ENCODE peak calls at places on chromosome 15, in six cellular contexts. K is A549, F is GM12878, Z is K562, U is H1, W is HepG2. H is an unnamed sample.

GRCh38 chr15:57301307-57301706 is 75.0 kb upstream of the CGNL1 start:
- DNase-seq in F (no peak), Z (no peak), W (no peak), K (no peak), U (peak), H (no peak)

GRCh38 chr15:63473749-63473998 is 30.7 kb upstream of the USP3 start:
- DNase-seq in Z (no peak), W (no peak), K (no peak), F (no peak), U (no peak), H (no peak)

GRCh38 chr15:101578443-101578894 is 73.7 kb downstream of the TM2D3 start:
- DNase-seq in W (peak), F (no peak), K (peak), Z (peak), U (peak), H (peak)

GRCh38 chr15:38603271-38603670 is 38.7 kb upstream of the RASGRP1 start:
- DNase-seq in U (no peak), F (no peak), W (no peak), Z (peak), K (no peak), H (no peak)

GRCh38 chr15:74432271-74432967 is 1.3 kb downstream of the SEMA7A start:
- DNase-seq in Z (no peak), F (no peak), W (no peak), U (no peak), K (no peak), H (no peak)

GRCh38 chr15:81311834-81312459 is 12.0 kb downstream of the STARD5 start:
- DNase-seq in W (no peak), K (no peak), U (no peak), F (no peak), Z (no peak), H (no peak)

GRCh38 chr15:27486036-27486435 is 515.1 kb downstream of the GABRG3 start:
- DNase-seq in F (no peak), W (no peak), Z (no peak), U (no peak), K (no peak), H (no peak)

GRCh38 chr15:67833504-67834248 is 6.2 kb downstream of the RNU6-1 start:
- DNase-seq in F (no peak), Z (peak), K (peak), W (peak), U (peak), H (peak)

GRCh38 chr15:50906954-50907865 is 1.3 kb upstream of the AP4E1 start:
- DNase-seq in F (peak), W (peak), Z (peak), K (no peak), U (no peak), H (peak)

GRCh38 chr15:93217343-93217742 is 128.3 kb upstream of the RGMA start:
- DNase-seq in F (no peak), W (no peak), Z (no peak), U (peak), K (no peak), H (no peak)

GRCh38 chr15:23642413-23643044 is 5.1 kb downstream of the MAGEL2 start:
- DNase-seq in U (peak), W (peak), F (no peak), Z (peak), K (peak), H (peak)

GRCh38 chr15:72934006-72934405 is 118.3 kb upstream of the NEO1 start:
- DNase-seq in K (no peak), F (no peak), Z (no peak), U (no peak), W (no peak), H (no peak)

GRCh38 chr15:58475573-58476524 is 44.1 kb downstream of the LIPC start:
- DNase-seq in U (no peak), W (peak), K (no peak), Z (no peak), F (no peak), H (no peak)

GRCh38 chr15:63166219-63166618 is 8.9 kb upstream of the RPS27L start:
- DNase-seq in F (no peak), K (no peak), Z (peak), W (no peak), U (peak), H (no peak)

GRCh38 chr15:63080638-63081250 is 38.2 kb downstream of the TPM1 start:
- DNase-seq in K (no peak), F (no peak), W (no peak), U (no peak), Z (no peak), H (no peak)

GRCh38 chr15:42137461-42138261 is 18.8 kb downstream of the PLA2G4F start:
- DNase-seq in Z (peak), U (peak), W (peak), K (peak), F (no peak), H (peak)

GRCh38 chr15:98537516-98538060 is 110.8 kb upstream of the IGF1R start:
- DNase-seq in K (no peak), Z (no peak), U (no peak), F (no peak), W (no peak), H (no peak)

GRCh38 chr15:69855601-69856000 is 242.1 kb downstream of the TLE3 start:
- DNase-seq in K (no peak), Z (no peak), U (no peak), F (no peak), W (no peak), H (peak)

GRCh38 chr15:51267714-51268105 is 70.7 kb downstream of the CYP19A1 start:
- DNase-seq in U (peak), K (peak), W (no peak), F (no peak), Z (no peak), H (peak)

GRCh38 chr15:66766282-66767228 is 64.5 kb downstream of the SMAD6 start:
- DNase-seq in W (no peak), F (no peak), U (no peak), K (peak), Z (no peak), H (no peak)

GRCh38 chr15:95032181-95032580 is 800.8 kb downstream of the MCTP2 start:
- DNase-seq in W (no peak), K (no peak), Z (no peak), F (no peak), U (no peak), H (no peak)

GRCh38 chr15:91922701-91923279 is 69.3 kb downstream of the SLCO3A1 start:
- DNase-seq in U (no peak), F (no peak), W (no peak), Z (no peak), K (no peak), H (no peak)

GRCh38 chr15:73753250-73754130 is at the start of gene INSYN1:
- DNase-seq in F (no peak), U (peak), W (no peak), K (peak), Z (no peak), H (peak)

GRCh38 chr15:83282859-83283812 is 1.3 kb downstream of the BNC1 start:
- DNase-seq in F (no peak), K (no peak), Z (no peak), W (no peak), U (peak), H (peak)

GRCh38 chr15:83158393-83158792 is 49.2 kb downstream of the HDGFL3 start:
- DNase-seq in K (no peak), F (no peak), U (no peak), Z (no peak), W (peak), H (no peak)

GRCh38 chr15:33492434-33493052 is 181.8 kb downstream of the RYR3 start:
- DNase-seq in F (no peak), U (no peak), Z (no peak), K (no peak), W (no peak), H (no peak)

GRCh38 chr15:33489335-33489734 is 178.6 kb downstream of the RYR3 start:
- DNase-seq in U (no peak), K (no peak), W (no peak), Z (no peak), F (no peak), H (no peak)

GRCh38 chr15:33490703-33491102 is 179.9 kb downstream of the RYR3 start:
- DNase-seq in F (no peak), U (no peak), Z (no peak), W (no peak), K (no peak), H (no peak)

DNA sequence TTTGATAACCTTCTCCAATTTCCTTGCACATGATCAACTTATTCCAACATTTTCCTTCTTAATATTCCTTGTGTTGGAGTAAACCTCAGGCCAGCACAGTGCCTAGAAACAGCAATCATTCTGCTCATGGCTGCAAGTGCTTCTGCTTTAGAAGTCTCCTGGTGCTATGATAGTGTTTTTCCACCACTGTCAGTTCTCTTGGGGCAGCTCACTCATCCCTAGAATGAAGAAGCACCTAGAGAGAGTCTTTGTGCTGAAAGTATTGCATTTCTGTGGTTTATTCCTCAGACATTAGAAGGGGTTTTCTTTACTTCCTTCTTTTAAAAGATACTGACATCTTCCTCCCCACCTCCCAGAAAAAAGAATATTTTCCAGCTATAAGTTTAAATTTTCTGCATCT is 183.5 kb downstream of the RYR3 start:
- DNase-seq in Z (no peak), U (no peak), K (no peak), F (no peak), W (no peak), H (no peak)
- TF ChIP-seq USF2 in Z (no peak), U (no peak), K (no peak), F (no peak), W (no peak), H (no peak)

GRCh38 chr15:56243117-56243773 is 434 bp downstream of the RFX7 start:
- DNase-seq in Z (peak), K (peak), F (no peak), W (no peak), U (peak), H (peak)
- TF ChIP-seq EP300 in Z (no peak), K (no peak), F (no peak), W (no peak), U (no peak), H (no peak)

DNA sequence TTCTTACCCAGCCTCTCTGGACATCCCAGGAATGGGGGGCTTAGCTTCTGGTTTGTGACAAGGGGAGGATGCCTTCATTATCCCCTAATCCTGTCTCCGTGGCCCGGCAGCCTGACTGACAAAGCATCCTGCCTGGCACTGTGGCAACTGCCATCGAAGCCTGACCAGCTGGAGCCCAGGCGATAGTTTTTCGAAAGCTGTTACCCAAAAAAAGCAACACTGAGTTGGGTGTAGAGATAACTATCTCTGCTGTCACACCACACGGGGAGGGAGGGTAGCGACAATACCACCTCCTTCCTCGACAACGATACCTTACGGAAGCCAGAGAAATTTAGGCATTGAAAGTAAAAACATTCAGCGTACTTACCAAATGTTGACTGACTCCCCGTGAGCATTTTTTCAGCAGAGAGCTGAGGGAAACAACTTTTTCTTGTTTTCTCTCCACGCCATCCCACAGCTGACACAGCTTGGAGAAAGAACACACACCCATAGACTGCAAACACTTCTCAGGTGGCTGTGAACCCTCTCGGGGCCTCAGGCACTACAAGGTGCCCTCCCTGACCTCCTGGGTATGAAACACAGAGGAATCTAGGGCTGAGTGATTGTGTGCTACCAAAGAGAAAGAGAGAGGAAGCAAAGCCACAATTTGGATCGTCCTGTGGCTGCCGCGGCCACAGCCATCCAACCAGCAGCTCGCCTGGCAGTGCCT is 361.9 kb upstream of the ICE2 start:
- DNase-seq in F (no peak), Z (no peak), W (no peak), K (no peak), U (no peak), H (no peak)
- TF ChIP-seq USF2 in F (no peak), Z (no peak), W (no peak), K (no peak), U (no peak), H (no peak)

DNA sequence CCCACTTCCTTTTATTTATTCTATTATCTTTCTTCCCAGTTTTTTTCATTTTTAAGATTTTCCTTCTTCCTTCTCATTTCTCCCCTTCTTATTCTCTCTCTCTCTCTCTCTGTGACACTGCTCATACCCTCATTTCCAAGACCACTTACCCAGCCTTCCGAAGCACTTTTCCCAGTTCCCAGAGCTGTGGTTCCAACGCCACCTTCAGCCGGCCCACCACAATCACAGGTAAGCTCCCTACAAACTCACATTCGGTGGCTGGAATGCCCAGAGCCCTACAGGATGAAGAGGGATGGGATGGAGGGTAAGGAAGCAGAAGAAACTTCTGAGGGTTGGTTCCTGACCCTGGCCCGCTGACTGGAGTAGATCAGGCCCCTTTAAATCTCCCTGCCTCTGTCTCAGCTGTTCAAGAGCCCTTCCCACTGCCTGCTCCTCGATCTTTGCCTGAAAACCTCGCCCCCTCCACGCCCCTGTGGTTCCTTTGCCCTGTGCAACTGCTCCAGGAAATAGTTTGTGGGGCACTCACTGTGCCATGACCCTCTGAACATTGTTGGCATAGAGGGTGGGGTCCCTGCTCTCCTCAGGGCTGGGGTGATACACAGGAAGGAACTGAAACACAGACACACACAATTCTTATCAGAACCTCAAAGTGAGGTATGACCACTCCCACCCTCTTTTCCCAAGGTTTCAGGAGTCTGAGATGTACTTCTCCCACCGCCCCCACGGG is 4.8 kb downstream of the LPCAT4 start:
- DNase-seq in U (no peak), W (no peak), Z (no peak), K (no peak), F (no peak), H (no peak)
- TF ChIP-seq EP300 in U (no peak), W (no peak), Z (no peak), K (no peak), F (no peak), H (no peak)

GRCh38 chr15:87710406-87710805 is 546.1 kb downstream of the NTRK3 start:
- DNase-seq in F (no peak), U (no peak), Z (no peak), K (no peak), W (no peak), H (no peak)
- TF ChIP-seq USF2 in F (no peak), U (no peak), Z (no peak), K (no peak), W (no peak), H (no peak)

GRCh38 chr15:78682693-78683410 is 41.8 kb upstream of the CHRNB4 start:
- DNase-seq in K (no peak), F (no peak), W (no peak), U (peak), Z (no peak), H (no peak)
- TF ChIP-seq EP300 in K (no peak), F (no peak), W (no peak), U (no peak), Z (no peak), H (no peak)

GRCh38 chr15:60656491-60657284 is 177.7 kb upstream of the ICE2 start:
- DNase-seq in F (no peak), W (no peak), K (no peak), U (no peak), Z (no peak), H (no peak)
- TF ChIP-seq USF2 in F (no peak), W (no peak), K (no peak), U (no peak), Z (no peak), H (no peak)

H was measured in SK-N-SH.